ENCODE peak calls at places on chromosomes 5 and 9, in five cellular contexts. F is T-helper 9 cell, U is left ventricle myocardium inferior, Q is DMS53, X is fibroblast of pulmonary artery. D is an unnamed sample.

GRCh38 chr5:32057157-32058096 is 116.7 kb downstream of the GOLPH3 start:
- DNase-seq in F (no peak), U (no peak), Q (peak), X (peak), D (no peak)

GRCh38 chr5:34627794-34628193 is 28.3 kb upstream of the RAI14 start:
- DNase-seq in F (no peak), U (no peak), Q (no peak), X (peak), D (no peak)

GRCh38 chr5:135944967-135945560 is 9.7 kb downstream of the LECT2 start:
- DNase-seq in F (peak), U (no peak), Q (peak), X (peak), D (no peak)

GRCh38 chr5:43555895-43556606 is 826 bp downstream of the PAIP1 start:
- DNase-seq in F (peak), U (peak), Q (peak), X (peak), D (peak)

GRCh38 chr5:150606476-150606875 is 34.0 kb upstream of the SYNPO start:
- DNase-seq in F (no peak), U (no peak), Q (no peak), X (no peak), D (no peak)

GRCh38 chr5:42301349-42301748 is 121.9 kb upstream of the GHR start:
- DNase-seq in F (no peak), U (no peak), Q (no peak), X (peak), D (no peak)

GRCh38 chr5:43367909-43368648 is 44.1 kb downstream of the CCL28 start:
- DNase-seq in F (no peak), U (no peak), Q (no peak), X (peak), D (no peak)

GRCh38 chr5:150108711-150109605 is 22.6 kb upstream of the CSF1R start:
- DNase-seq in F (no peak), U (no peak), Q (peak), X (no peak), D (no peak)

GRCh38 chr9:33025572-33026347 is 687 bp downstream of the DNAJA1 start:
- DNase-seq in F (peak), U (peak), Q (peak), X (peak), D (no peak)

GRCh38 chr9:74577956-74578355 is 80.8 kb downstream of the RORB start:
- DNase-seq in F (no peak), U (no peak), Q (peak), X (no peak), D (no peak)

GRCh38 chr9:89738137-89738932 is 133.5 kb downstream of the GADD45G start:
- DNase-seq in F (no peak), U (no peak), Q (no peak), X (no peak), D (no peak)

GRCh38 chr9:34988218-34989055 is 1.1 kb upstream of the DNAJB5 start:
- DNase-seq in F (peak), U (peak), Q (peak), X (no peak), D (no peak)

GRCh38 chr9:129289131-129289731 is 111.2 kb upstream of the IER5L start:
- DNase-seq in F (no peak), U (no peak), Q (no peak), X (no peak), D (peak)

GRCh38 chr9:114417511-114417910 is 29.7 kb upstream of the AKNA start:
- DNase-seq in F (no peak), U (no peak), Q (no peak), X (peak), D (no peak)

GRCh38 chr5:180825768-180826525 is 23.3 kb upstream of the MGAT1 start:
- DNase-seq in F (no peak), U (no peak), Q (peak), X (peak), D (no peak)

GRCh38 chr5:115708819-115709477 is 83.1 kb upstream of the TMED7 start:
- DNase-seq in F (no peak), U (no peak), Q (no peak), X (no peak), D (no peak)

D was measured in chondrocyte.